ENCODE peak calls at places on chromosomes 5 and 9, in six cellular contexts. E, G, P, V, W and C are unnamed samples.

GRCh38 chr5:110738503-110738811 is 350 bp upstream of the SLC25A46 start:
- DNase-seq in E (no peak), G (no peak), P (no peak), V (no peak), W (peak), C (no peak)

GRCh38 chr9:121556580-121556979 is 56.9 kb upstream of the GGTA1 start:
- DNase-seq in E (peak), G (peak), P (peak), V (peak), W (no peak), C (peak)

GRCh38 chr5:17230808-17231525 is 13.5 kb downstream of the BASP1 start:
- DNase-seq in E (no peak), G (no peak), P (no peak), V (no peak), W (no peak), C (no peak)

GRCh38 chr5:10519729-10520128 is 44.1 kb upstream of the ANKRD33B start:
- DNase-seq in E (no peak), G (no peak), P (no peak), V (no peak), W (no peak), C (no peak)

GRCh38 chr5:79992891-79993290 is 1.8 kb upstream of the MTX3 start:
- DNase-seq in E (no peak), G (no peak), P (no peak), V (no peak), W (no peak), C (no peak)

GRCh38 chr9:109926321-109926959 is 146.4 kb downstream of the PALM2AKAP2 start:
- DNase-seq in E (no peak), G (no peak), P (no peak), V (no peak), W (peak), C (no peak)

GRCh38 chr5:169772688-169773087 is 135.6 kb downstream of the DOCK2 start:
- DNase-seq in E (no peak), G (no peak), P (no peak), V (no peak), W (no peak), C (no peak)

GRCh38 chr5:380701-381309 is 59.3 kb downstream of the AHRR start:
- DNase-seq in E (no peak), G (peak), P (no peak), V (peak), W (no peak), C (no peak)

GRCh38 chr9:130480673-130481072 is 35.9 kb downstream of the ASS1 start:
- DNase-seq in E (no peak), G (no peak), P (no peak), V (no peak), W (no peak), C (no peak)

GRCh38 chr5:80399553-80400239 is 8.2 kb upstream of the ZFYVE16 start:
- DNase-seq in E (no peak), G (peak), P (no peak), V (peak), W (peak), C (no peak)

GRCh38 chr9:35675732-35676392 is 2.1 kb downstream of the CA9 start:
- DNase-seq in E (no peak), G (no peak), P (no peak), V (no peak), W (peak), C (no peak)

GRCh38 chr9:11962327-11962726 is 730.9 kb upstream of the TYRP1 start:
- DNase-seq in E (no peak), G (peak), P (no peak), V (peak), W (no peak), C (no peak)

GRCh38 chr9:88523056-88523455 is 11.9 kb upstream of the NXNL2 start:
- DNase-seq in E (no peak), G (peak), P (peak), V (peak), W (no peak), C (no peak)

GRCh38 chr5:170297589-170298462 is at the start of gene LCP2:
- DNase-seq in E (no peak), G (no peak), P (no peak), V (no peak), W (peak), C (no peak)

GRCh38 chr5:173281910-173282309 is 46.3 kb downstream of the STC2 start:
- DNase-seq in E (no peak), G (peak), P (no peak), V (peak), W (no peak), C (no peak)

GRCh38 chr9:91733006-91733624 is 216.9 kb downstream of the ROR2 start:
- DNase-seq in E (no peak), G (no peak), P (no peak), V (no peak), W (no peak), C (no peak)

GRCh38 chr5:53022889-53023511 is 33.8 kb downstream of the ITGA2 start:
- DNase-seq in E (no peak), G (no peak), P (no peak), V (no peak), W (no peak), C (no peak)

GRCh38 chr5:50623666-50624065 is 42.8 kb upstream of the PARP8 start:
- DNase-seq in E (peak), G (no peak), P (peak), V (peak), W (no peak), C (no peak)

GRCh38 chr5:133754575-133755169 is 142.3 kb upstream of the FSTL4 start:
- DNase-seq in E (no peak), G (peak), P (no peak), V (peak), W (peak), C (no peak)

GRCh38 chr5:172479784-172480115 is 25.4 kb upstream of the SH3PXD2B start:
- DNase-seq in E (no peak), G (no peak), P (no peak), V (no peak), W (no peak), C (no peak)

GRCh38 chr9:131478421-131478868 is 24.3 kb upstream of the POMT1 start:
- DNase-seq in E (peak), G (peak), P (no peak), V (peak), W (peak), C (no peak)

GRCh38 chr9:87490225-87490624 is 7.4 kb upstream of the DAPK1 start:
- DNase-seq in E (no peak), G (no peak), P (no peak), V (no peak), W (no peak), C (no peak)

GRCh38 chr5:173764321-173765029 is 123.7 kb upstream of the CPEB4 start:
- DNase-seq in E (peak), G (peak), P (peak), V (peak), W (no peak), C (peak)

GRCh38 chr9:106869028-106869427 is 6.1 kb downstream of the ZNF462 start:
- DNase-seq in E (no peak), G (peak), P (no peak), V (no peak), W (no peak), C (no peak)

GRCh38 chr9:111158375-111158774 is 120.1 kb upstream of the LPAR1 start:
- DNase-seq in E (no peak), G (no peak), P (no peak), V (no peak), W (no peak), C (no peak)

GRCh38 chr5:144309265-144309664 is 138.6 kb downstream of the KCTD16 start:
- DNase-seq in E (no peak), G (peak), P (no peak), V (no peak), W (no peak), C (no peak)

GRCh38 chr5:13278148-13278547 is 666.3 kb downstream of the DNAH5 start:
- DNase-seq in E (no peak), G (no peak), P (no peak), V (no peak), W (no peak), C (no peak)

GRCh38 chr9:123834218-123834906 is 95.6 kb downstream of the DENND1A start:
- DNase-seq in E (no peak), G (peak), P (no peak), V (no peak), W (no peak), C (no peak)

GRCh38 chr5:81719743-81720142 is 31.2 kb downstream of the SSBP2 start:
- DNase-seq in E (no peak), G (no peak), P (no peak), V (no peak), W (no peak), C (no peak)

GRCh38 chr5:56476487-56476856 is 243.3 kb upstream of the ANKRD55 start:
- DNase-seq in E (no peak), G (no peak), P (no peak), V (no peak), W (no peak), C (no peak)

GRCh38 chr5:53590759-53591158 is 30.3 kb downstream of the NDUFS4 start:
- DNase-seq in E (no peak), G (no peak), P (no peak), V (no peak), W (no peak), C (no peak)

GRCh38 chr9:97475079-97475478 is 26.4 kb upstream of the TMOD1 start:
- DNase-seq in E (no peak), G (no peak), P (no peak), V (no peak), W (no peak), C (no peak)

GRCh38 chr9:97473717-97474116 is 27.7 kb upstream of the TMOD1 start:
- DNase-seq in E (no peak), G (no peak), P (no peak), V (no peak), W (no peak), C (no peak)

GRCh38 chr9:97468658-97469448 is 32.6 kb upstream of the TMOD1 start:
- DNase-seq in E (peak), G (peak), P (no peak), V (peak), W (peak), C (peak)

GRCh38 chr9:97474373-97474925 is 27.0 kb upstream of the TMOD1 start:
- DNase-seq in E (no peak), G (no peak), P (no peak), V (no peak), W (no peak), C (no peak)

GRCh38 chr9:97470076-97470475 is 31.4 kb upstream of the TMOD1 start:
- DNase-seq in E (no peak), G (no peak), P (no peak), V (peak), W (peak), C (no peak)
- TF ChIP-seq CTCF in E (no peak), G (peak), P (peak), V (peak), W (peak), C (no peak)

GRCh38 chr9:20117985-20118384 is 329.1 kb upstream of the SLC24A2 start:
- DNase-seq in E (no peak), G (no peak), P (no peak), V (no peak), W (no peak), C (no peak)
- TF ChIP-seq CTCF in E (no peak), G (no peak), P (no peak), V (no peak), W (no peak), C (no peak)

DNA sequence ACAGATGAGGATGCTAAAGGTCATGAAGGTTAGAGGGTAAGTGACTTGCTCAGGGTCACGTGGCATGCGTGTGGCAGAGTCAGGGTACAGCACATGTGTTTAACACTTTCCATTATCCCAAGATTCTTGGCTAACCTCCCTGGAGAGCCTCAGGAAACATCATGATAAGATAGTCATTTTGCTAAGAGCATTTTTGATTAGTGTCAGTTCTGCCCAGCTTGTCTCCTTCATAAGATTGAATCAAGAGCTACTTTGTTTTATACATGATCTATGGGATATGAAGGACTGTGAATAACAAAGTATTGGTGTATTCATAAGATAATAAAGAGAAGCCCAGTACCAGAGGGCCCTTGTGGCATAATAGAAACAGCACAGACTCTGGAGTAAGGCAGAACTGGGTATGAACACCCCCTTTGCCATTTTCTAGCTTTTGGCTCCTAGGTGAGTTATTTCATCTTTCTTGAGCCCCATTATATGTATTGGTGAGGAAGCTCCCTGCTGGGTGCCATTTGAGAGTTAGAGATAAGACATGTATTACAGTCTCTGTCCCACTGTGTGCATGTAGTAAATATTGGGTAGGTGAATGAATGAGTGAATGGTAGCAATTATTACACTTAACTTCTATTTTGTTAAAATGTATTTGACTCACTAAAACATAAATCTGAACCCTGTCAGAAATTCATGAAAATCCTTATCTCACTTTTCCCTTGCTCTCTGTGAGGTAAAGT is 16.1 kb downstream of the PTPDC1 start:
- DNase-seq in E (no peak), G (no peak), P (no peak), V (no peak), W (no peak), C (no peak)
- TF ChIP-seq CTCF in E (no peak), G (no peak), P (no peak), V (no peak), W (no peak), C (no peak)

DNA sequence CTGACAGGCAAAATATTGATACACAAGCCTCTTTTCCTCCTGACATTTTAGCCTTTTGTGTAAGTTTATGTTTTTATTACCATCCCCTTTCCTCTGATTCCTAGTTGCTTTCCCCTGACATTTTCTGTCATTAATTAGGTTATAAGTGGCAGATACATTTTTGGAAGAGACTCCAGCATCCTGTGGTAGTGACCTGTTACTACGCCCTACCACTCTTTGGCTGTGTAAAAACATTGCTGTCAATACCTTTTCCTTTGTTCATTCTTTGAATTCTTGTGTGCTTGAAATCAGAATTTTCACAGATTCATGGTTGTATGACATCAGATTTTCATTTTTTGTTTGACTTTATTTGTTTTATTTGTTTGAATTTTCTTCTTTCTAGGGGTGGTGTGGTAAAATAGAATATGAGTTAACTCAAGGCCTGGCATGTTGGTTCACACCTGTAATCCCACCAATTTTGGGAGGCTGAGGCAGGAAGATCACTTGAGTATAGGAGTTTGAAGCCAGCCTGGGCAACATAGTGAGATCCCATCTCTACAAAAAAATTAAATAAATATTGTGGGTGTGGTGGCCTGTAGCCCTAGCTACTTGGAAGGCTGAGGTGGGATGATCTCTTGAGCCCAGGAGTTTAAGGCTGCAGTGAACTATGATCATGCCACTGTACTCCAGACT is 43.4 kb downstream of the UBE2R2 start:
- DNase-seq in E (no peak), G (no peak), P (no peak), V (no peak), W (no peak), C (no peak)
- TF ChIP-seq CTCF in E (no peak), G (peak), P (no peak), V (peak), W (no peak), C (no peak)